ENCODE peak calls at places on chromosomes 5 and 9, in ten cellular contexts. W, I, G, R, C, S, T, H, E and A are unnamed samples.

GRCh38 chr9:122126340-122127333 is 32.9 kb downstream of the NDUFA8 start:
- DNase-seq in W (peak; percentile 63), I (no peak), G (no peak), R (no peak), C (peak; percentile 27), S (peak; percentile 50), T (no peak), H (no peak), E (no peak), A (peak; percentile 37)

GRCh38 chr5:60177596-60177995 is 284.1 kb upstream of the PDE4D start:
- DNase-seq in W (no peak), I (no peak), G (no peak), R (no peak), C (no peak), S (peak; percentile 1), T (no peak), H (no peak), E (no peak), A (no peak)

GRCh38 chr9:71703172-71703872 is 65.0 kb downstream of the CEMIP2 start:
- DNase-seq in W (peak; percentile 24), I (no peak), G (no peak), R (no peak), C (no peak), S (peak; percentile 15), T (no peak), H (no peak), E (no peak), A (peak; percentile 53)

GRCh38 chr9:28249424-28249823 is 676.1 kb upstream of the C9orf72 start:
- DNase-seq in W (no peak), I (no peak), G (no peak), R (no peak), C (no peak), S (no peak), T (no peak), H (no peak), E (no peak), A (no peak)

GRCh38 chr5:27702339-27702820 is 664.0 kb upstream of the CDH9 start:
- DNase-seq in W (peak; percentile 2), I (no peak), G (no peak), R (peak; percentile 13), C (no peak), S (no peak), T (no peak), H (no peak), E (no peak), A (peak; percentile 58)

GRCh38 chr9:93958875-93959682 is 3.9 kb upstream of the BARX1 start:
- DNase-seq in W (no peak), I (no peak), G (no peak), R (no peak), C (peak; percentile 45), S (peak; percentile 24), T (no peak), H (no peak), E (peak; percentile 46), A (peak; percentile 48)

GRCh38 chr5:179732918-179733763 is 519 bp downstream of the MAML1 start:
- DNase-seq in W (peak; percentile 39), I (peak; percentile 49), G (peak; percentile 22), R (peak; percentile 30), C (peak; percentile 55), S (peak; percentile 23), T (peak; percentile 23), H (no peak), E (peak; percentile 60), A (peak; percentile 30)

GRCh38 chr5:170473642-170474041 is 30.2 kb upstream of the KCNIP1 start:
- DNase-seq in W (no peak), I (no peak), G (no peak), R (no peak), C (no peak), S (no peak), T (no peak), H (no peak), E (no peak), A (no peak)

DNA sequence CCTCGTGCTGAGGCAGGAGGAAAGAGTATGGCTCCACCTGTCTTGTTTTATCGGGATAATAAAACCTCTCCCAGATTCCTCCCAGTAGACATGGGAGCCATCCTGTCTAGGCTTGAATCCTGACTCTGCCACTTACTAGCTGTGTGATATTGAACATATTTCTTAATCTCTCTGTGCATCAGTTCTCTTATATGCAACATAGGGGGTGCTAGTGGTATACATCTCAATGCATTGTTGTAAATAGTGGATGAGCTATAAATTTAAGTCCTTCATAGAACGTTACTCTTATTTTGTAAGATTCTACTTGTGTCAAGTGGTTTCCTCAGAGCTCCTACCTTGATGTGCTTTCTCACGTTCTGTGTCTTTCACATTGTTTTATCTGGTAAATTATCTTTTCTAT is 417.7 kb upstream of the POU5F2 start:
- DNase-seq in W (no peak), I (no peak), G (no peak), R (no peak), C (no peak), S (no peak), T (no peak), H (no peak), E (no peak), A (no peak)
- TF ChIP-seq CTCF in W (no peak), I (no peak), G (peak; percentile 14), R (no peak), C (no peak), S (no peak), T (no peak), H (no peak), E (no peak), A (no peak)

DNA sequence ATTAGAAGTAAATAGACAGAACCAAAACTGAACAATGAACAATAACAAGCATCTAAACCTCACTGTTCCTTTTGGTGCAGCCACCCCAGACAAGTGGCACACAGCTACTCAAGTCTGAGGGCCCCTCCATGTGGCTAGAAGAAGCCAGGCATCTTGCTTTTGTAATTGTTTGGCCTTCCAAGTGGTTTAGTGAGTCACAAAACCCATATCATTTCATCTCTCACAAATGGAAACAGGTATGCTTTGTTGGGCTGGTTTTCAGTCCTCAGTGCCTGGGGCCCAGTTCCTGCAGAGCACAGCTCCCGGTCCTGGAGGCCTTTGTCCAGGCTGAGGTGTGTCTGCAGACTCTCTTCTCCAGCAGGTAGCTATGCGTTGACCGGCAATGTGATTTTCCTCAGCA is 16.7 kb downstream of the PRLR start:
- DNase-seq in W (no peak), I (peak; percentile 38), G (no peak), R (no peak), C (no peak), S (no peak), T (no peak), H (no peak), E (no peak), A (no peak)
- TF ChIP-seq CTCF in W (no peak), I (no peak), G (no peak), R (no peak), C (no peak), S (no peak), T (no peak), H (no peak), E (no peak), A (no peak)

GRCh38 chr5:143776951-143777350 is 35.0 kb upstream of the HMHB1 start:
- DNase-seq in W (no peak), I (no peak), G (no peak), R (no peak), C (no peak), S (no peak), T (no peak), H (no peak), E (no peak), A (no peak)

GRCh38 chr5:143770430-143770829 is 41.5 kb upstream of the HMHB1 start:
- DNase-seq in W (no peak), I (no peak), G (no peak), R (no peak), C (no peak), S (no peak), T (no peak), H (no peak), E (no peak), A (no peak)

GRCh38 chr5:143775258-143775657 is 36.7 kb upstream of the HMHB1 start:
- DNase-seq in W (no peak), I (no peak), G (no peak), R (no peak), C (no peak), S (peak; percentile 29), T (no peak), H (no peak), E (no peak), A (peak; percentile 47)

GRCh38 chr5:143771229-143772001 is 40.5 kb upstream of the HMHB1 start:
- DNase-seq in W (no peak), I (no peak), G (no peak), R (no peak), C (no peak), S (no peak), T (no peak), H (no peak), E (no peak), A (no peak)

DNA sequence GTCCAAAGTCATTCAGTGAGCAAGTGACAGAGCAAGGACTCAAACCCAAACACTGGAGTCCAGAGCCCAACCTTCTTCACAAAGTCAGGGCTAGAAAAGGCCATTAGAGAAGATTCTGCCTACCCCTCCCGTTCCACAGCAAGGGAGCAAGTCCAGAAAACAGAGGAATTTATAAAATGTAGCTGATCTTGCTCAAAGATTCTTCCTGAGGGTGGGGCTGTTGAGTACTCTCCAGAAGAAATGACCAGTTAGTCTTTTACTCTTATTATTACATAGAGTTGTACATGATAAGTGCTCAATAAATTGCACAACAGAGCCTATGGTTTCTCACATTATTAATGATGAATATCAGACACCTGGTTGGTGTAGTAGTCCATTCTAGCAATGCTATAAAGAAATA is 39.3 kb upstream of the HMHB1 start:
- DNase-seq in W (no peak), I (no peak), G (no peak), R (no peak), C (no peak), S (no peak), T (no peak), H (no peak), E (no peak), A (no peak)
- TF ChIP-seq CTCF in W (no peak), I (no peak), G (no peak), R (no peak), C (no peak), S (no peak), T (no peak), H (no peak), E (no peak), A (no peak)

GRCh38 chr9:137303031-137303892 is 1.2 kb upstream of the NRARP start:
- DNase-seq in W (no peak), I (no peak), G (no peak), R (no peak), C (no peak), S (no peak), T (no peak), H (no peak), E (no peak), A (no peak)

GRCh38 chr9:137305060-137305787 is 3.2 kb upstream of the NRARP start:
- DNase-seq in W (no peak), I (no peak), G (no peak), R (no peak), C (peak; percentile 90), S (peak; percentile 30), T (peak; percentile 44), H (no peak), E (peak; percentile 64), A (no peak)

GRCh38 chr9:137305788-137306545 is 3.9 kb upstream of the NRARP start:
- DNase-seq in W (no peak), I (no peak), G (no peak), R (no peak), C (no peak), S (no peak), T (no peak), H (no peak), E (no peak), A (no peak)

GRCh38 chr9:137303893-137304382 is 1.9 kb upstream of the NRARP start:
- DNase-seq in W (no peak), I (no peak), G (no peak), R (no peak), C (no peak), S (no peak), T (no peak), H (no peak), E (no peak), A (no peak)

GRCh38 chr9:137304383-137305059 is 2.5 kb upstream of the NRARP start:
- DNase-seq in W (no peak), I (no peak), G (no peak), R (no peak), C (peak; percentile 42), S (no peak), T (no peak), H (no peak), E (no peak), A (peak; percentile 25)
- TF ChIP-seq CTCF in W (peak; percentile 26), I (no peak), G (peak; percentile 28), R (no peak), C (no peak), S (peak; percentile 10), T (no peak), H (no peak), E (no peak), A (peak; percentile 25)